ENCODE peak calls at places on chromosomes 2 and 18, in five cellular contexts. N, A, Y, S and U are unnamed samples.

GRCh38 chr2:144513388-144514100 is 6.4 kb downstream of the ZEB2 start:
- DNase-seq in N (peak; percentile 78), A (peak; percentile 80), Y (no peak), S (peak; percentile 77), U (no peak)

GRCh38 chr2:218992703-218993344 is 398 bp downstream of the CRYBA2 start:
- DNase-seq in N (no peak), A (no peak), Y (no peak), S (no peak), U (no peak)

GRCh38 chr2:111975053-111975552 is 76.7 kb downstream of the MERTK start:
- DNase-seq in N (peak; percentile 75), A (peak; percentile 63), Y (no peak), S (no peak), U (no peak)

GRCh38 chr2:129237966-129238725 is 741.3 kb upstream of the RAB6C start:
- DNase-seq in N (no peak), A (peak; percentile 61), Y (no peak), S (no peak), U (no peak)

GRCh38 chr2:223649941-223650530 is 47.9 kb upstream of the SCG2 start:
- DNase-seq in N (no peak), A (no peak), Y (no peak), S (no peak), U (no peak)

GRCh38 chr2:47437287-47437686 is 34.3 kb downstream of the MSH2 start:
- DNase-seq in N (no peak), A (peak; percentile 65), Y (no peak), S (no peak), U (no peak)

GRCh38 chr18:13793819-13794218 is 30.1 kb upstream of the MC5R start:
- DNase-seq in N (no peak), A (no peak), Y (no peak), S (no peak), U (no peak)

GRCh38 chr2:219441451-219442205 is 7.0 kb downstream of the SPEG start:
- DNase-seq in N (peak; percentile 88), A (peak; percentile 68), Y (no peak), S (peak; percentile 79), U (no peak)

GRCh38 chr2:263022-263738 is 652 bp downstream of the SH3YL1 start:
- DNase-seq in N (no peak), A (no peak), Y (no peak), S (peak; percentile 87), U (no peak)

GRCh38 chr2:21018290-21018689 is 25.6 kb downstream of the APOB start:
- DNase-seq in N (no peak), A (no peak), Y (no peak), S (no peak), U (no peak)

GRCh38 chr2:27972311-27972710 is 81.8 kb downstream of the BABAM2 start:
- DNase-seq in N (no peak), A (no peak), Y (no peak), S (no peak), U (no peak)

GRCh38 chr2:27977623-27978312 is 87.2 kb downstream of the BABAM2 start:
- DNase-seq in N (no peak), A (peak; percentile 92), Y (no peak), S (no peak), U (no peak)

DNA sequence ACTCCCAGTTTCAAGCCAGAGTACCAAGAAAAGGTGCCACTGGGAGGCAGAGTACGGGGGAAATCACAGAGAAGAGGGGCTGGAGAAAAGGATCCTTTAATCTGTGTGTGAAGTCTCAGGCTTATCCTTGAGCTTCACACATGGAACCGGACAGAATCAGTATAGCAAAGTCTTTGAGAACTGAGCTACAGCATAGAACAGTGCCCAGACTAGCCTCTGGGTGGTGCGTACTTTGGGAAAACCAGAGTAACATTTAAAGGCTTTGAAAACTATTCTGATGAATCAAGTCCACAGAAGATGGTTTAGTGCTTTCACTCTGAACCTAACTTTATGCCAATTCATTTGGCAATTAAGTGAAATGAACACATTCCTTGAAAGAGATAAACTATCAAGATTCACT is 83.1 kb downstream of the BABAM2 start:
- DNase-seq in N (no peak), A (no peak), Y (no peak), S (no peak), U (no peak)
- TF ChIP-seq CTCF in N (no peak), A (peak; percentile 40), Y (peak; percentile 29), S (no peak), U (no peak)

DNA sequence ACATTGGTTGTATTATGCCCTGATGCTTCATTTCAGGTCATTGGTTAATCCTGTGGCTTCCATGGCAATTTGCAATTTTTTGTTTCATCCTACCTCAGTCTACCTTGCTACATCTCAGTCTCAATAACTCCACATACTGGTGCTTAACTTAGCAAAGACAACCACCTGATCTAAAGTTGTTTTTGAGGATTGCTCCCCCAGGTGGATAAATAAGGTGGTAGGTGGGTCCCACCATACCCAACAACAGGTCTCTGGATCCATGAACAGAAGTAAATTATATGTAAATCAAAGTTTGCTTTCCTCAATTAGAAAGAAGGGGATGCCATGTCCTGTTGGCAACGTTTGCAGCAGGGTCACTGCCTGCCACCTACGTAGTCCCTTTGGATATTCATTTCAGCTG is 7.0 kb downstream of the XIRP2 start:
- DNase-seq in N (no peak), A (no peak), Y (no peak), S (no peak), U (no peak)
- TF ChIP-seq CTCF in N (no peak), A (no peak), Y (no peak), S (no peak), U (no peak)

GRCh38 chr2:166632616-166633015 is 138.6 kb upstream of the SCN7A start:
- DNase-seq in N (no peak), A (peak; percentile 33), Y (no peak), S (no peak), U (no peak)
- TF ChIP-seq CTCF in N (no peak), A (no peak), Y (no peak), S (no peak), U (no peak)

GRCh38 chr2:79511320-79511951 is 1.4 kb upstream of the CTNNA2 start:
- DNase-seq in N (no peak), A (peak; percentile 19), Y (no peak), S (no peak), U (no peak)

GRCh38 chr2:79512442-79513401 is at the start of gene CTNNA2:
- DNase-seq in N (no peak), A (peak; percentile 3), Y (no peak), S (peak; percentile 75), U (no peak)
- TF ChIP-seq CTCF in N (no peak), A (no peak), Y (peak; percentile 30), S (no peak), U (no peak)